ENCODE peak calls at places on chromosome 10, in five cellular contexts. One of them, this sample, is unnamed.

GRCh38 chr10:122374859-122375721 is 582 bp downstream of the PLEKHA1 start:
- DNase-seq in posterior cingulate gyrus: peak
- DNase-seq in EH: peak
- DNase-seq in stimulated activated CD4-positive, alpha-beta T cell treated with anti-CD3 and anti-CD28 coated beads, Interleukin-4, amount 100 ng/mL, for 4 hours: peak
- DNase-seq in AG04450: no peak
- DNase-seq in this sample: peak

GRCh38 chr10:110218627-110219026 is 11.2 kb downstream of the MXI1 start:
- DNase-seq in EH: no peak
- DNase-seq in stimulated activated CD4-positive, alpha-beta T cell treated with anti-CD3 and anti-CD28 coated beads, Interleukin-4, amount 100 ng/mL, for 4 hours: no peak
- DNase-seq in posterior cingulate gyrus: no peak
- DNase-seq in AG04450: no peak
- DNase-seq in this sample: no peak

GRCh38 chr10:77888356-77888703 is 38.2 kb downstream of the DLG5 start:
- DNase-seq in EH: peak
- DNase-seq in posterior cingulate gyrus: no peak
- DNase-seq in AG04450: no peak
- DNase-seq in stimulated activated CD4-positive, alpha-beta T cell treated with anti-CD3 and anti-CD28 coated beads, Interleukin-4, amount 100 ng/mL, for 4 hours: no peak
- DNase-seq in this sample: no peak

GRCh38 chr10:34739915-34740314 is 75.2 kb downstream of the PARD3 start:
- DNase-seq in stimulated activated CD4-positive, alpha-beta T cell treated with anti-CD3 and anti-CD28 coated beads, Interleukin-4, amount 100 ng/mL, for 4 hours: no peak
- DNase-seq in posterior cingulate gyrus: no peak
- DNase-seq in AG04450: peak
- DNase-seq in EH: peak
- DNase-seq in this sample: peak

GRCh38 chr10:71562884-71563283 is 156.7 kb downstream of the C10orf105 start:
- DNase-seq in EH: no peak
- DNase-seq in AG04450: no peak
- DNase-seq in stimulated activated CD4-positive, alpha-beta T cell treated with anti-CD3 and anti-CD28 coated beads, Interleukin-4, amount 100 ng/mL, for 4 hours: no peak
- DNase-seq in posterior cingulate gyrus: no peak
- DNase-seq in this sample: no peak

GRCh38 chr10:6406220-6407033 is 173.6 kb downstream of the PRKCQ start:
- DNase-seq in posterior cingulate gyrus: no peak
- DNase-seq in AG04450: no peak
- DNase-seq in stimulated activated CD4-positive, alpha-beta T cell treated with anti-CD3 and anti-CD28 coated beads, Interleukin-4, amount 100 ng/mL, for 4 hours: peak
- DNase-seq in EH: peak
- DNase-seq in this sample: no peak

GRCh38 chr10:96670786-96671185 is 49.5 kb downstream of the PIK3AP1 start:
- DNase-seq in posterior cingulate gyrus: no peak
- DNase-seq in AG04450: no peak
- DNase-seq in stimulated activated CD4-positive, alpha-beta T cell treated with anti-CD3 and anti-CD28 coated beads, Interleukin-4, amount 100 ng/mL, for 4 hours: no peak
- DNase-seq in EH: peak
- DNase-seq in this sample: no peak

GRCh38 chr10:5381187-5381586 is 16.4 kb downstream of the UCN3 start:
- DNase-seq in AG04450: no peak
- DNase-seq in stimulated activated CD4-positive, alpha-beta T cell treated with anti-CD3 and anti-CD28 coated beads, Interleukin-4, amount 100 ng/mL, for 4 hours: no peak
- DNase-seq in posterior cingulate gyrus: no peak
- DNase-seq in EH: no peak
- DNase-seq in this sample: no peak

GRCh38 chr10:129641351-129641750 is 174.3 kb downstream of the MGMT start:
- DNase-seq in posterior cingulate gyrus: no peak
- DNase-seq in AG04450: no peak
- DNase-seq in EH: no peak
- DNase-seq in stimulated activated CD4-positive, alpha-beta T cell treated with anti-CD3 and anti-CD28 coated beads, Interleukin-4, amount 100 ng/mL, for 4 hours: no peak
- DNase-seq in this sample: no peak

GRCh38 chr10:34109952-34110702 is 705.0 kb downstream of the PARD3 start:
- DNase-seq in EH: peak
- DNase-seq in AG04450: peak
- DNase-seq in stimulated activated CD4-positive, alpha-beta T cell treated with anti-CD3 and anti-CD28 coated beads, Interleukin-4, amount 100 ng/mL, for 4 hours: no peak
- DNase-seq in posterior cingulate gyrus: no peak
- DNase-seq in this sample: no peak

GRCh38 chr10:97278491-97278989 is 13.9 kb downstream of the ARHGAP19 start:
- DNase-seq in AG04450: peak
- DNase-seq in stimulated activated CD4-positive, alpha-beta T cell treated with anti-CD3 and anti-CD28 coated beads, Interleukin-4, amount 100 ng/mL, for 4 hours: no peak
- DNase-seq in posterior cingulate gyrus: no peak
- DNase-seq in EH: peak
- DNase-seq in this sample: no peak

GRCh38 chr10:52739380-52740154 is 33.0 kb downstream of the MBL2 start:
- DNase-seq in stimulated activated CD4-positive, alpha-beta T cell treated with anti-CD3 and anti-CD28 coated beads, Interleukin-4, amount 100 ng/mL, for 4 hours: no peak
- DNase-seq in posterior cingulate gyrus: no peak
- DNase-seq in AG04450: no peak
- DNase-seq in EH: no peak
- DNase-seq in this sample: no peak

GRCh38 chr10:132861884-132862461 is 76.0 kb upstream of the NKX6-2 start:
- DNase-seq in AG04450: no peak
- DNase-seq in posterior cingulate gyrus: peak
- DNase-seq in stimulated activated CD4-positive, alpha-beta T cell treated with anti-CD3 and anti-CD28 coated beads, Interleukin-4, amount 100 ng/mL, for 4 hours: no peak
- DNase-seq in EH: no peak
- DNase-seq in this sample: no peak

GRCh38 chr10:64813391-64813790 is 1292.2 kb downstream of the REEP3 start:
- DNase-seq in AG04450: no peak
- DNase-seq in posterior cingulate gyrus: no peak
- DNase-seq in EH: no peak
- DNase-seq in stimulated activated CD4-positive, alpha-beta T cell treated with anti-CD3 and anti-CD28 coated beads, Interleukin-4, amount 100 ng/mL, for 4 hours: no peak
- DNase-seq in this sample: no peak

GRCh38 chr10:112763916-112764520 is 186.0 kb upstream of the TCF7L2 start:
- DNase-seq in stimulated activated CD4-positive, alpha-beta T cell treated with anti-CD3 and anti-CD28 coated beads, Interleukin-4, amount 100 ng/mL, for 4 hours: no peak
- DNase-seq in posterior cingulate gyrus: no peak
- DNase-seq in AG04450: peak
- DNase-seq in EH: peak
- DNase-seq in this sample: no peak

GRCh38 chr10:132641401-132641800 is 103.8 kb downstream of the INPP5A start:
- DNase-seq in stimulated activated CD4-positive, alpha-beta T cell treated with anti-CD3 and anti-CD28 coated beads, Interleukin-4, amount 100 ng/mL, for 4 hours: no peak
- DNase-seq in AG04450: no peak
- DNase-seq in posterior cingulate gyrus: peak
- DNase-seq in EH: no peak
- DNase-seq in this sample: no peak

GRCh38 chr10:3225589-3225988 is 53.0 kb upstream of the PITRM1 start:
- DNase-seq in EH: peak
- DNase-seq in posterior cingulate gyrus: no peak
- DNase-seq in AG04450: no peak
- DNase-seq in stimulated activated CD4-positive, alpha-beta T cell treated with anti-CD3 and anti-CD28 coated beads, Interleukin-4, amount 100 ng/mL, for 4 hours: no peak
- DNase-seq in this sample: no peak

GRCh38 chr10:78353636-78354035 is 320.0 kb downstream of the RPS24 start:
- DNase-seq in stimulated activated CD4-positive, alpha-beta T cell treated with anti-CD3 and anti-CD28 coated beads, Interleukin-4, amount 100 ng/mL, for 4 hours: no peak
- DNase-seq in EH: no peak
- DNase-seq in AG04450: no peak
- DNase-seq in posterior cingulate gyrus: no peak
- DNase-seq in this sample: no peak

GRCh38 chr10:113111900-113112853 is 162.1 kb downstream of the TCF7L2 start:
- DNase-seq in EH: peak
- DNase-seq in stimulated activated CD4-positive, alpha-beta T cell treated with anti-CD3 and anti-CD28 coated beads, Interleukin-4, amount 100 ng/mL, for 4 hours: no peak
- DNase-seq in posterior cingulate gyrus: no peak
- DNase-seq in AG04450: no peak
- DNase-seq in this sample: no peak

GRCh38 chr10:100878291-100878910 is 34.4 kb upstream of the SLF2 start:
- DNase-seq in EH: peak
- DNase-seq in posterior cingulate gyrus: peak
- DNase-seq in AG04450: peak
- DNase-seq in stimulated activated CD4-positive, alpha-beta T cell treated with anti-CD3 and anti-CD28 coated beads, Interleukin-4, amount 100 ng/mL, for 4 hours: no peak
- DNase-seq in this sample: peak

GRCh38 chr10:101244321-101245050 is 15.2 kb upstream of the LBX1 start:
- DNase-seq in stimulated activated CD4-positive, alpha-beta T cell treated with anti-CD3 and anti-CD28 coated beads, Interleukin-4, amount 100 ng/mL, for 4 hours: no peak
- DNase-seq in AG04450: peak
- DNase-seq in EH: peak
- DNase-seq in posterior cingulate gyrus: no peak
- DNase-seq in this sample: no peak

GRCh38 chr10:44334621-44335184 is 50.2 kb downstream of the CXCL12 start:
- DNase-seq in EH: peak
- DNase-seq in stimulated activated CD4-positive, alpha-beta T cell treated with anti-CD3 and anti-CD28 coated beads, Interleukin-4, amount 100 ng/mL, for 4 hours: no peak
- DNase-seq in posterior cingulate gyrus: no peak
- DNase-seq in AG04450: peak
- DNase-seq in this sample: no peak

GRCh38 chr10:129792864-129793263 is 171.2 kb downstream of the EBF3 start:
- DNase-seq in stimulated activated CD4-positive, alpha-beta T cell treated with anti-CD3 and anti-CD28 coated beads, Interleukin-4, amount 100 ng/mL, for 4 hours: no peak
- DNase-seq in posterior cingulate gyrus: no peak
- DNase-seq in EH: no peak
- DNase-seq in AG04450: no peak
- DNase-seq in this sample: no peak

GRCh38 chr10:35641430-35642015 is 573 bp downstream of the FZD8 start:
- DNase-seq in EH: peak
- DNase-seq in AG04450: no peak
- DNase-seq in posterior cingulate gyrus: no peak
- DNase-seq in stimulated activated CD4-positive, alpha-beta T cell treated with anti-CD3 and anti-CD28 coated beads, Interleukin-4, amount 100 ng/mL, for 4 hours: no peak
- DNase-seq in this sample: no peak

GRCh38 chr10:124917168-124917938 is 24.6 kb upstream of the ZRANB1 start:
- DNase-seq in AG04450: no peak
- DNase-seq in posterior cingulate gyrus: peak
- DNase-seq in EH: peak
- DNase-seq in stimulated activated CD4-positive, alpha-beta T cell treated with anti-CD3 and anti-CD28 coated beads, Interleukin-4, amount 100 ng/mL, for 4 hours: peak
- DNase-seq in this sample: peak

GRCh38 chr10:122419016-122419415 is 35.4 kb upstream of the ARMS2 start:
- DNase-seq in EH: peak
- DNase-seq in AG04450: no peak
- DNase-seq in stimulated activated CD4-positive, alpha-beta T cell treated with anti-CD3 and anti-CD28 coated beads, Interleukin-4, amount 100 ng/mL, for 4 hours: no peak
- DNase-seq in posterior cingulate gyrus: no peak
- DNase-seq in this sample: no peak

GRCh38 chr10:98611432-98611831 is 164.7 kb upstream of the HPS1 start:
- DNase-seq in posterior cingulate gyrus: no peak
- DNase-seq in AG04450: no peak
- DNase-seq in stimulated activated CD4-positive, alpha-beta T cell treated with anti-CD3 and anti-CD28 coated beads, Interleukin-4, amount 100 ng/mL, for 4 hours: no peak
- DNase-seq in EH: peak
- DNase-seq in this sample: no peak

GRCh38 chr10:112847778-112848177 is 102.3 kb upstream of the TCF7L2 start:
- DNase-seq in AG04450: no peak
- DNase-seq in EH: no peak
- DNase-seq in stimulated activated CD4-positive, alpha-beta T cell treated with anti-CD3 and anti-CD28 coated beads, Interleukin-4, amount 100 ng/mL, for 4 hours: no peak
- DNase-seq in posterior cingulate gyrus: no peak
- DNase-seq in this sample: no peak

GRCh38 chr10:69496352-69497234 is 45.3 kb downstream of the TSPAN15 start:
- DNase-seq in AG04450: no peak
- DNase-seq in EH: no peak
- DNase-seq in posterior cingulate gyrus: no peak
- DNase-seq in stimulated activated CD4-positive, alpha-beta T cell treated with anti-CD3 and anti-CD28 coated beads, Interleukin-4, amount 100 ng/mL, for 4 hours: no peak
- DNase-seq in this sample: no peak

GRCh38 chr10:60123172-60123571 is 216.8 kb upstream of the CCDC6 start:
- DNase-seq in AG04450: peak
- DNase-seq in EH: peak
- DNase-seq in posterior cingulate gyrus: no peak
- DNase-seq in stimulated activated CD4-positive, alpha-beta T cell treated with anti-CD3 and anti-CD28 coated beads, Interleukin-4, amount 100 ng/mL, for 4 hours: no peak
- DNase-seq in this sample: no peak

GRCh38 chr10:77458986-77459590 is 178.5 kb downstream of the KCNMA1 start:
- DNase-seq in EH: peak
- DNase-seq in stimulated activated CD4-positive, alpha-beta T cell treated with anti-CD3 and anti-CD28 coated beads, Interleukin-4, amount 100 ng/mL, for 4 hours: no peak
- DNase-seq in AG04450: no peak
- DNase-seq in posterior cingulate gyrus: no peak
- DNase-seq in this sample: no peak

GRCh38 chr10:72756674-72757385 is 64.9 kb downstream of the MCU start:
- DNase-seq in EH: no peak
- DNase-seq in AG04450: no peak
- DNase-seq in stimulated activated CD4-positive, alpha-beta T cell treated with anti-CD3 and anti-CD28 coated beads, Interleukin-4, amount 100 ng/mL, for 4 hours: no peak
- DNase-seq in posterior cingulate gyrus: no peak
- DNase-seq in this sample: no peak

GRCh38 chr10:102775973-102776669 is 32.4 kb downstream of the WBP1L start:
- DNase-seq in stimulated activated CD4-positive, alpha-beta T cell treated with anti-CD3 and anti-CD28 coated beads, Interleukin-4, amount 100 ng/mL, for 4 hours: no peak
- DNase-seq in posterior cingulate gyrus: peak
- DNase-seq in AG04450: peak
- DNase-seq in EH: peak
- DNase-seq in this sample: no peak

GRCh38 chr10:11144626-11145497 is 127.2 kb downstream of the CELF2 start:
- DNase-seq in EH: no peak
- DNase-seq in AG04450: no peak
- DNase-seq in posterior cingulate gyrus: no peak
- DNase-seq in stimulated activated CD4-positive, alpha-beta T cell treated with anti-CD3 and anti-CD28 coated beads, Interleukin-4, amount 100 ng/mL, for 4 hours: no peak
- DNase-seq in this sample: no peak

GRCh38 chr10:110806335-110806734 is 65.4 kb upstream of the PDCD4 start:
- DNase-seq in AG04450: no peak
- DNase-seq in stimulated activated CD4-positive, alpha-beta T cell treated with anti-CD3 and anti-CD28 coated beads, Interleukin-4, amount 100 ng/mL, for 4 hours: no peak
- DNase-seq in EH: no peak
- DNase-seq in posterior cingulate gyrus: no peak
- DNase-seq in this sample: no peak

GRCh38 chr10:88194041-88194887 is 330.8 kb downstream of the PTEN start:
- DNase-seq in EH: peak
- DNase-seq in stimulated activated CD4-positive, alpha-beta T cell treated with anti-CD3 and anti-CD28 coated beads, Interleukin-4, amount 100 ng/mL, for 4 hours: peak
- DNase-seq in AG04450: no peak
- DNase-seq in posterior cingulate gyrus: no peak
- DNase-seq in this sample: no peak

GRCh38 chr10:22086730-22087364 is 83.3 kb upstream of the DNAJC1 start:
- DNase-seq in stimulated activated CD4-positive, alpha-beta T cell treated with anti-CD3 and anti-CD28 coated beads, Interleukin-4, amount 100 ng/mL, for 4 hours: no peak
- DNase-seq in posterior cingulate gyrus: peak
- DNase-seq in EH: peak
- DNase-seq in AG04450: peak
- DNase-seq in this sample: peak

GRCh38 chr10:5540886-5541285 is 16.1 kb downstream of the CALML3 start:
- DNase-seq in EH: no peak
- DNase-seq in posterior cingulate gyrus: no peak
- DNase-seq in stimulated activated CD4-positive, alpha-beta T cell treated with anti-CD3 and anti-CD28 coated beads, Interleukin-4, amount 100 ng/mL, for 4 hours: no peak
- DNase-seq in AG04450: no peak
- DNase-seq in this sample: no peak

GRCh38 chr10:124648738-124649137 is 95.4 kb downstream of the FAM53B start:
- DNase-seq in EH: peak
- DNase-seq in stimulated activated CD4-positive, alpha-beta T cell treated with anti-CD3 and anti-CD28 coated beads, Interleukin-4, amount 100 ng/mL, for 4 hours: peak
- DNase-seq in posterior cingulate gyrus: peak
- DNase-seq in AG04450: peak
- DNase-seq in this sample: peak

This sample was measured in frontal cortex.